ENCODE peak calls at places on chromosomes 4 and X, in seven cellular contexts. One of them, this sample, is unnamed.

GRCh38 chr4:154868423-154869194 is 87.5 kb downstream of the RBM46 start:
- DNase-seq in AG04449: no peak
- DNase-seq in psoas muscle: no peak
- DNase-seq in A549: no peak
- DNase-seq in right atrium auricular region: no peak
- DNase-seq in lung: no peak
- DNase-seq in lower leg skin: no peak
- DNase-seq in this sample: no peak

GRCh38 chr4:1759818-1760223 is 33.3 kb upstream of the FGFR3 start:
- DNase-seq in AG04449: no peak
- DNase-seq in lung: no peak
- DNase-seq in right atrium auricular region: no peak
- DNase-seq in lower leg skin: no peak
- DNase-seq in A549: no peak
- DNase-seq in psoas muscle: no peak
- DNase-seq in this sample: no peak

GRCh38 chr4:165874799-165875371 is 1.8 kb downstream of the TLL1 start:
- DNase-seq in A549: peak; percentile 5
- DNase-seq in lung: no peak
- DNase-seq in AG04449: no peak
- DNase-seq in lower leg skin: peak; percentile 85
- DNase-seq in psoas muscle: peak; percentile 17
- DNase-seq in right atrium auricular region: no peak
- DNase-seq in this sample: no peak

GRCh38 chrX:23623797-23624196 is 43.5 kb upstream of the PRDX4 start:
- DNase-seq in right atrium auricular region: no peak
- DNase-seq in psoas muscle: no peak
- DNase-seq in lower leg skin: no peak
- DNase-seq in lung: no peak
- DNase-seq in A549: no peak
- DNase-seq in AG04449: no peak
- DNase-seq in this sample: no peak

GRCh38 chrX:39971760-39972159 is 126.0 kb downstream of the BCOR start:
- DNase-seq in A549: no peak
- DNase-seq in lung: no peak
- DNase-seq in right atrium auricular region: no peak
- DNase-seq in psoas muscle: no peak
- DNase-seq in lower leg skin: no peak
- DNase-seq in AG04449: no peak
- DNase-seq in this sample: no peak

GRCh38 chrX:38465686-38466085 is 95.7 kb upstream of the TSPAN7 start:
- DNase-seq in lower leg skin: no peak
- DNase-seq in A549: no peak
- DNase-seq in AG04449: no peak
- DNase-seq in lung: no peak
- DNase-seq in right atrium auricular region: no peak
- DNase-seq in psoas muscle: no peak
- DNase-seq in this sample: no peak

GRCh38 chr4:30716158-30716557 is 4.0 kb upstream of the PCDH7 start:
- DNase-seq in lung: no peak
- DNase-seq in lower leg skin: no peak
- DNase-seq in AG04449: no peak
- DNase-seq in A549: peak; percentile 14
- DNase-seq in right atrium auricular region: no peak
- DNase-seq in psoas muscle: no peak
- DNase-seq in this sample: no peak

GRCh38 chr4:140358281-140358680 is 15.2 kb upstream of the SCOC start:
- DNase-seq in lower leg skin: no peak
- DNase-seq in A549: no peak
- DNase-seq in AG04449: no peak
- DNase-seq in right atrium auricular region: no peak
- DNase-seq in lung: no peak
- DNase-seq in psoas muscle: no peak
- DNase-seq in this sample: no peak

GRCh38 chrX:43450355-43450754 is 205.7 kb upstream of the MAOA start:
- DNase-seq in lung: no peak
- DNase-seq in lower leg skin: no peak
- DNase-seq in AG04449: no peak
- DNase-seq in psoas muscle: no peak
- DNase-seq in right atrium auricular region: no peak
- DNase-seq in A549: no peak
- DNase-seq in this sample: no peak

GRCh38 chrX:9312922-9313867 is 151.7 kb upstream of the TBL1X start:
- DNase-seq in psoas muscle: peak; percentile 36
- DNase-seq in lower leg skin: peak; percentile 89
- DNase-seq in lung: peak; percentile 60
- DNase-seq in AG04449: no peak
- DNase-seq in right atrium auricular region: peak; percentile 62
- DNase-seq in A549: peak; percentile 39
- DNase-seq in this sample: no peak

GRCh38 chr4:18422685-18423084 is 401.1 kb upstream of the LCORL start:
- DNase-seq in lower leg skin: no peak
- DNase-seq in A549: no peak
- DNase-seq in lung: no peak
- DNase-seq in right atrium auricular region: no peak
- DNase-seq in psoas muscle: no peak
- DNase-seq in AG04449: no peak
- DNase-seq in this sample: no peak

GRCh38 chr4:130486186-130486585 is 1390.2 kb downstream of the C4orf33 start:
- DNase-seq in lung: no peak
- DNase-seq in psoas muscle: no peak
- DNase-seq in lower leg skin: no peak
- DNase-seq in A549: no peak
- DNase-seq in AG04449: peak; percentile 3
- DNase-seq in right atrium auricular region: no peak
- DNase-seq in this sample: peak; percentile 16

GRCh38 chr4:130486841-130487240 is 1390.9 kb downstream of the C4orf33 start:
- DNase-seq in psoas muscle: no peak
- DNase-seq in right atrium auricular region: no peak
- DNase-seq in A549: no peak
- DNase-seq in lung: no peak
- DNase-seq in lower leg skin: no peak
- DNase-seq in AG04449: no peak
- DNase-seq in this sample: no peak
- H3K4me3 ChIP-seq in psoas muscle: no peak overlapping the region
- H3K4me3 ChIP-seq in right atrium auricular region: no peak overlapping the region
- H3K4me3 ChIP-seq in A549: no peak overlapping the region
- H3K4me3 ChIP-seq in lung: no peak overlapping the region
- H3K4me3 ChIP-seq in lower leg skin: no peak overlapping the region
- H3K4me3 ChIP-seq in AG04449: no peak overlapping the region
- H3K4me3 ChIP-seq in this sample: no peak overlapping the region

DNA sequence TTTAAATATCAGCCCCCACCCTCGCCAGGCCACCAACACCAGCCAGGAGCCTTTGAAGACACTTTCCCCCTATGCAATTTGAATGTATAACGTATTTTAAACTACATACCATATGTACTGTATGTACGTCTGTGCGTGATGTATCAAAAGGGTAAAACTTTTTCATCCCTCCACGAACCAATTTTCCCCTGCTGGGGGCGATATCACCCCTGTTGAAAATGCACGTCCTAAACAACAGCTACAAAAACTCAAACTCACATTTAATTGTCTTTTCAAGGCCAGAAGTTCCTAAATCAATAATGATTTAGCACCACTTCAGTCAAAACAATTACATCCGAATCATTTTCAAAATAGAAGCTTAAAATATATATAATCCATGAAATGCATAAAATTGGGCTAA is 1.4 kb downstream of the VEGFD start:
- DNase-seq in A549: no peak
- DNase-seq in lung: no peak
- DNase-seq in AG04449: no peak
- DNase-seq in psoas muscle: no peak
- DNase-seq in lower leg skin: no peak
- DNase-seq in right atrium auricular region: no peak
- DNase-seq in this sample: no peak
- TF ChIP-seq CTCF in A549: no peak
- TF ChIP-seq CTCF in lung: no peak
- TF ChIP-seq CTCF in AG04449: no peak
- TF ChIP-seq CTCF in psoas muscle: no peak
- TF ChIP-seq CTCF in lower leg skin: no peak
- TF ChIP-seq CTCF in right atrium auricular region: no peak
- TF ChIP-seq CTCF in this sample: no peak

DNA sequence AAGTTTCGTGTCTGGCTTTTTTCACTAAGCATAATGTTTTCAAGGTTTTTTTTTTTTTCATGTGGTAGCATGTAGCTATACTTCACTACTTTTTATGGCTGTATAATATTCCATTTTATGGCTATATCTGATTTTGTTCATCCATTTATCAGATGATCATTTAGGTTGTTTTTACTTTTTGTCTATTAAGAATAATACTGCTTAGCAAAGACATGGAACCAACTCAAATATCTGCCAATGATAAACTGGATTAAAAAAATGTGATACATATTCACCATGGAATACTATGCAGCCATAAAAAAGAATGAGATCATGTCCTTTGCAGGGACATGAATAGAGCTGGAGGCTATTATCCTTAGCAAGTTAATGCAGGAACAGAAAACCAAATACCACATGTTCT is 32.7 kb upstream of the ZNF280C start:
- DNase-seq in psoas muscle: no peak
- DNase-seq in AG04449: no peak
- DNase-seq in A549: no peak
- DNase-seq in lung: no peak
- DNase-seq in lower leg skin: no peak
- DNase-seq in right atrium auricular region: no peak
- DNase-seq in this sample: no peak
- H3K4me3 ChIP-seq in psoas muscle: no peak overlapping the region
- H3K4me3 ChIP-seq in AG04449: no peak overlapping the region
- H3K4me3 ChIP-seq in A549: no peak overlapping the region
- H3K4me3 ChIP-seq in lung: no peak overlapping the region
- H3K4me3 ChIP-seq in lower leg skin: no peak overlapping the region
- H3K4me3 ChIP-seq in right atrium auricular region: no peak overlapping the region
- H3K4me3 ChIP-seq in this sample: no peak overlapping the region

DNA sequence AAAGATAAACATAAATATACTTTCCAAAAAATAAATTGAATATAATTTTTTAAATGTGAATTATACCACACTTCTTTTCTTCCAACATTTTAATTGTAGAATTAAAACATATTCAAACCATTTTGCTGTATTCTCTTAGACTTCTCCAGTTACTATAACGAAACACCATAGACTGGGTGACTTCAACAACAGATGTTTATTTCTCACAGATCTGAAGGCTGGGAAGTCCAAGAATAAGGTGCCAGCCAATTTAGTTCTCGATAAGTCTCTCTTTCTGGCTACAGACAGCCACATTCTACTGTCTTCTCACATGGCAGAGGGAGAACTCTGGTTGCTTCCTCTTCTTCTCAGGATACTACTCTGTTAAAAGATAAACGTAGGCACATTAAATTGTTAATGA is 155.8 kb upstream of the UGT8 start:
- DNase-seq in psoas muscle: no peak
- DNase-seq in lower leg skin: no peak
- DNase-seq in lung: no peak
- DNase-seq in right atrium auricular region: no peak
- DNase-seq in AG04449: no peak
- DNase-seq in A549: no peak
- DNase-seq in this sample: no peak
- TF ChIP-seq CTCF in psoas muscle: no peak
- TF ChIP-seq CTCF in lower leg skin: no peak
- TF ChIP-seq CTCF in lung: no peak
- TF ChIP-seq CTCF in right atrium auricular region: no peak
- TF ChIP-seq CTCF in AG04449: no peak
- TF ChIP-seq CTCF in A549: no peak
- TF ChIP-seq CTCF in this sample: no peak

DNA sequence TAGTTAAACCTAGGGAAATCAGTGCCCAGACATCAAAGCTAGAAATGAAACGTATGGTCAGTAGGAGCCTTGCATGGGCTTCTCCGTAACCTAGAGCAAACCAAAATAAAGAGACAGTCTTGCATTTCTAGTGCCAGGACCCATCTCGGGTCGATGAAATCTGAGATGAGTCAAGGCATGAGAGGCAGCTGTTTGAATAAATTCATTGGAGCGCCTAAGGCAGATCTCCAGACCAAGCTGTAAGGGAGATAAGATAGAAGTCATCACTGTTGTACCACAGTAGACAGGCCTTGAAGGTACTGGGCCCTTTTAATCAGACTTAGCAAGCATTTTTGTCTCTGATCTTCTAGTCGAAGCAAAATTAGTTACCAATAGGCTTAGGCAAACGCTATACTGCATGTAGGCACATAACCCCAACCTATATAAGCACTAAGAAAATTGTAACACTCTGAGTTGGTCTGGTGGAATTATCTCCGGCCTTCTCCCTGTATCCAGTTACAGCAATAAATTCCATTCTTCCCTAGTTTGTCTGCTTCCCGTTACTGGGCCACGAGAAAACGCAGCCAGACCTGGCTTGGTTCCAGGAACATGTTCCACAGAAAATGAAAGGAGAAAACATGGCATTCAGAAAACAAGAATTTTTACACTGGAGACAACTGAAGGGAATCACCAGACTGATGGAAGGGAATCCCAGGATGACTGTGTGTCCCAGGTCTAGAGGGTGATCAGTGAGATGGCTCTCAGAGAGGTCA is 21.1 kb upstream of the PAPSS1 start:
- DNase-seq in A549: no peak
- DNase-seq in lung: no peak
- DNase-seq in AG04449: peak; percentile 44
- DNase-seq in psoas muscle: peak; percentile 49
- DNase-seq in right atrium auricular region: peak; percentile 71
- DNase-seq in lower leg skin: peak; percentile 84
- DNase-seq in this sample: peak; percentile 42
- H3K4me3 ChIP-seq in A549: no peak overlapping the region
- H3K4me3 ChIP-seq in lung: no peak overlapping the region
- H3K4me3 ChIP-seq in AG04449: no peak overlapping the region
- H3K4me3 ChIP-seq in psoas muscle: peak overlapping the region; percentile 8
- H3K4me3 ChIP-seq in right atrium auricular region: no peak overlapping the region
- H3K4me3 ChIP-seq in lower leg skin: no peak overlapping the region
- H3K4me3 ChIP-seq in this sample: no peak overlapping the region